ENCODE peak calls at places on chromosomes 11 and 22, in five cellular contexts. V is cardiac muscle cell, L is kidney epithelial cell, Y is progenitor cell of endocrine pancreas, A is BJ. J is an unnamed sample.

GRCh38 chr11:47571012-47571729 is 5.8 kb downstream of the PTPMT1 start:
- DNase-seq in Y (no peak), A (no peak), V (no peak), L (no peak), J (no peak)

GRCh38 chr11:2585566-2586090 is 114.2 kb downstream of the KCNQ1OT1 start:
- DNase-seq in L (no peak), V (no peak), A (no peak), Y (no peak), J (no peak)

GRCh38 chr22:39959640-39960447 is at the start of gene TMA7B:
- DNase-seq in L (peak; percentile 32), V (peak; percentile 70), Y (no peak), A (no peak), J (peak; percentile 42)

GRCh38 chr22:46774456-46775363 is 12.3 kb downstream of the TBC1D22A start:
- DNase-seq in A (no peak), V (no peak), Y (no peak), L (no peak), J (no peak)

GRCh38 chr11:14905104-14906033 is 13.3 kb upstream of the CYP2R1 start:
- DNase-seq in Y (no peak), A (no peak), L (no peak), V (peak; percentile 63), J (no peak)

GRCh38 chr11:35146074-35146521 is 7.1 kb downstream of the CD44 start:
- DNase-seq in Y (no peak), L (no peak), A (no peak), V (no peak), J (no peak)

GRCh38 chr11:73729594-73730206 is 31.2 kb downstream of the RAB6A start:
- DNase-seq in L (no peak), A (no peak), V (no peak), Y (peak; percentile 11), J (peak; percentile 16)

GRCh38 chr22:47027766-47028165 is 265.3 kb downstream of the TBC1D22A start:
- DNase-seq in V (no peak), L (no peak), A (no peak), Y (no peak), J (no peak)

GRCh38 chr11:33970984-33971466 is 79.1 kb upstream of the LMO2 start:
- DNase-seq in A (no peak), V (peak; percentile 77), Y (peak; percentile 10), L (no peak), J (peak; percentile 29)

GRCh38 chr22:49018601-49019000 is 809.1 kb downstream of the BRD1 start:
- DNase-seq in L (no peak), V (no peak), Y (no peak), A (no peak), J (no peak)

GRCh38 chr22:27136596-27136995 is 479.2 kb downstream of the MIAT start:
- DNase-seq in Y (no peak), L (no peak), A (no peak), V (no peak), J (no peak)

GRCh38 chr11:127843483-127844396 is 743.6 kb downstream of the ETS1 start:
- DNase-seq in A (no peak), V (peak; percentile 83), Y (peak; percentile 67), L (peak; percentile 25), J (peak; percentile 90)
- TF ChIP-seq CTCF in A (peak; percentile 79), V (peak; percentile 81), Y (peak; percentile 87), L (peak; percentile 80), J (peak; percentile 82)

DNA sequence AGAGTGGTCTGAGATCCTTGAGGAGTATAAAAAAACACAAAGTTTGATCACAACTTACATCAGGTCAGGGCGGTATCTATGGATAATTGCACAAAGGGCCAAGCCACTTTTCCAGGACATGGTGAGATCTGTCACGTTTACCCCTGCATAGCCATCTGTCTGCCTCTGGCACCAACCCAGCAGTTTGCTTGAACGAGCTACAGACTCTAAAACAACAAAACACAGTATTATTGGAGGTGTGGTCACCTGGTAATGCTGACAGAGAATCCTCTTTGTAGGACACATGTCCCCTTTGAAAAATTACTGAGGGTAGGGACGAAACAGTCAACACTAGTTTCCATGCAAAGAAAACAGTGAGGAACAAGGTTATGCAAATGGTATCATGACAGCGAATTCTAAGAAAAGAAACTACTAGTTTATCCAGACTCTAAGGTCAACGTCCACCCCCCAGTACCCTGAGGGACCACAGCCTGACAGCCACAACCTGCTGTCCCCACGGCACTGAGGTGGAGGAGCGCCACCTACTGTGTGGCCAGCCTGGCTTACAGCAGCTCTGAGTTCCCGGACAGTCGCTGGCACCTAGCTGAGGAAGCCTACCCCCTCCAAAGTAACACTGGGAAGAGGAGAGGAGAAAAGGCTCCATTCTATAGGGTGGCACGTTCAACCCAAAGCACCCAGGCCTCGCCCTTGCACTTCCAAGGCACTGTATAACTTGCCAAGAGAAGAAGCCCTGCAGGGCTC is 117.3 kb upstream of the BID start:
- DNase-seq in A (no peak), V (no peak), Y (no peak), L (no peak), J (peak; percentile 49)
- TF ChIP-seq CTCF in A (peak; percentile 25), V (peak; percentile 18), Y (peak; percentile 33), L (peak; percentile 45), J (no peak)

GRCh38 chr11:89625171-89625570 is 84.9 kb upstream of the TRIM77 start:
- DNase-seq in L (no peak), V (no peak), Y (no peak), A (no peak), J (no peak)
- TF ChIP-seq CTCF in L (peak; percentile 36), V (peak; percentile 14), Y (peak; percentile 40), A (peak; percentile 2), J (no peak)

GRCh38 chr22:36787594-36787993 is 11.7 kb upstream of the IFT27 start:
- DNase-seq in A (no peak), Y (no peak), V (no peak), L (no peak), J (no peak)

GRCh38 chr22:36795633-36796032 is 19.7 kb upstream of the IFT27 start:
- DNase-seq in Y (no peak), A (no peak), L (no peak), V (no peak), J (no peak)

DNA sequence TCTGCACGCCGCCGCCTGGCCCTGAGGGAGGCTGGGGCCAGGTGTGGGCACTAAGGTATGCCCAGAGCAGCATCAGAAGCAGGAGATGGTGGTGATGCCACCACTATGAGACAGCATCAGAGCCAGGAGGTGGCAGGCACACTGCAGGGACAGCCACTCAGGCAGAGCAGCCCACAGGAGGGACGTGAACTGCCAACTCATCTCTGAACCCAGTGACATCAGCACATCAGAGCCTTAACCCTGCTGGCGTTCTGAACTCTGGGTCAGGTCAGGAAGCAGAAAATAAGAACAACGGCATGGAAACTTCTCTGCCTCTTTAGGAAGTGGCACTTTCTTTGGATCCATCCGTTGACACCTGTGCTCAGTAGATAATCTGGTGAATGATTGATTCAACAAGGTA is 14.7 kb upstream of the IFT27 start:
- DNase-seq in V (no peak), L (no peak), Y (no peak), A (no peak), J (no peak)
- TF ChIP-seq CTCF in V (no peak), L (no peak), Y (no peak), A (no peak), J (no peak)

GRCh38 chr11:119673389-119674336 is 55.3 kb downstream of the NECTIN1 start:
- DNase-seq in V (no peak), Y (no peak), L (no peak), A (no peak), J (no peak)
- TF ChIP-seq CTCF in V (no peak), Y (no peak), L (peak; percentile 1), A (no peak), J (no peak)

GRCh38 chr22:23769321-23769965 is 1.7 kb upstream of the CHCHD10 start:
- DNase-seq in A (no peak), V (no peak), L (no peak), Y (no peak), J (no peak)

GRCh38 chr22:23773247-23774113 is 831 bp downstream of the MMP11 start:
- DNase-seq in L (no peak), A (no peak), V (no peak), Y (no peak), J (no peak)

GRCh38 chr22:23774114-23774921 is 1.7 kb downstream of the MMP11 start:
- DNase-seq in A (no peak), Y (no peak), V (no peak), L (no peak), J (no peak)

GRCh38 chr22:23774922-23775436 is 2.3 kb downstream of the MMP11 start:
- DNase-seq in L (no peak), V (peak; percentile 75), A (no peak), Y (no peak), J (no peak)

GRCh38 chr22:23772315-23773246 is at the start of gene MMP11:
- DNase-seq in V (peak; percentile 49), L (no peak), A (no peak), Y (peak; percentile 55), J (peak; percentile 79)
- TF ChIP-seq CTCF in V (no peak), L (no peak), A (no peak), Y (peak; percentile 27), J (no peak)

J was measured in nephron progenitor cell.